ENCODE peak calls at places on chromosomes 12 and 14, in eight cellular contexts. Q is SK-N-SH, T is HCT116, H is K562, W is GM23338, O is HepG2, D is GM12878, S is Panc1. Y is an unnamed sample. For H3K27me3, the result is how much of the 10 kb centered on the place peaks cover.

GRCh38 chr12:68158427-68158826 is 1.1 kb downstream of the IFNG start:
- DNase-seq in H (peak), D (no peak), S (no peak), Q (no peak), T (peak), W (peak), O (no peak), Y (no peak)

GRCh38 chr12:88634008-88634407 is 53.7 kb upstream of the KITLG start:
- DNase-seq in O (no peak), H (no peak), W (no peak), S (no peak), Q (no peak), T (no peak), D (no peak), Y (no peak)

GRCh38 chr12:54160807-54161480 is 27.8 kb downstream of the SMUG1 start:
- DNase-seq in Q (no peak), O (no peak), D (no peak), T (no peak), S (no peak), W (no peak), H (no peak), Y (no peak)

GRCh38 chr14:103600503-103600902 is 28.5 kb upstream of the KLC1 start:
- DNase-seq in Q (no peak), D (no peak), W (no peak), S (no peak), O (no peak), T (no peak), H (no peak), Y (no peak)

GRCh38 chr12:93010461-93010860 is 81.4 kb upstream of the EEA1 start:
- DNase-seq in W (no peak), D (no peak), S (no peak), H (no peak), T (no peak), O (no peak), Q (no peak), Y (no peak)

GRCh38 chr14:95155044-95155443 is 2.3 kb downstream of the DICER1 start:
- DNase-seq in W (no peak), H (no peak), Q (no peak), S (no peak), T (no peak), O (no peak), D (no peak), Y (no peak)

GRCh38 chr12:89252284-89252683 is 100.0 kb downstream of the DUSP6 start:
- DNase-seq in T (no peak), Q (no peak), H (no peak), S (no peak), O (no peak), W (no peak), D (no peak), Y (no peak)

GRCh38 chr14:22811752-22812151 is 3.5 kb downstream of the SLC7A7 start:
- DNase-seq in S (no peak), Q (no peak), O (no peak), W (no peak), D (no peak), T (no peak), H (no peak), Y (no peak)

GRCh38 chr12:90576707-90577106 is 378.3 kb downstream of the CCER1 start:
- DNase-seq in D (no peak), H (no peak), S (no peak), W (no peak), O (no peak), Q (no peak), T (no peak), Y (no peak)
- H3K4me3 ChIP-seq in D (no peak), H (no peak), S (no peak), W (no peak), O (no peak), Q (no peak), T (no peak), Y (no peak)

DNA sequence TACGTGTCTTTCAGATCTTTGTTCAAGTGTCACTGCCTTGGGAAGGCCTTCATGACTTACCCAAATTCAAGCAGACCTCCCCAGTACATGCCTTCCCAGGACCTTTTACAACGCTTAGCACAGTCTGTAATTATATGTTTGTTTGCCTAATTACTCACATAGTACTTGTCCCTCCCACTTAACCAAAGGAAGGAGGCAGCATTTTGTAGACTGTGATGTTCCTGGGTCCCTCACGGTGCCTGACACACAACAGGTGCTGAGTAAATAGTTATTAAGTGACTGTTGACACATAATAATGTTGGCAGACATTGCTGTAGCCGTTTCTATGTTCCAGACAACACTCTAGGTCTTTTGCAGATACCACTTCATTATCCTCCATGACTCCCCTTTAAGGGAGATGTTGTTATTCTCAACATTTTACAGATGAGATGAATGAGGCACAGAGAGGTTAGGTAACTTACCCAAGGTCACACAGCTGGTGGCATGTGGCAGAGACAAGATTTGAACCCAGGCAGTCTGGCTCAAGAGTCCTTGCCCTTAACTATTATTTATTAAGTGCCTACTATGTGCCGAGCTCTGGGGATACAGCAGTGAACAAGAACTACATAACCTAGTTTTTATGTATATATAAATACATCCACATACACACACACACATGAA is 130.7 kb downstream of the PHETA1 start:
- DNase-seq in H (no peak), W (no peak), O (no peak), Q (no peak), S (no peak), D (no peak), T (no peak), Y (no peak)
- TF ChIP-seq REST in H (no peak), W (no peak), O (no peak), Q (no peak), S (no peak), D (no peak), T (no peak), Y (no peak)

DNA sequence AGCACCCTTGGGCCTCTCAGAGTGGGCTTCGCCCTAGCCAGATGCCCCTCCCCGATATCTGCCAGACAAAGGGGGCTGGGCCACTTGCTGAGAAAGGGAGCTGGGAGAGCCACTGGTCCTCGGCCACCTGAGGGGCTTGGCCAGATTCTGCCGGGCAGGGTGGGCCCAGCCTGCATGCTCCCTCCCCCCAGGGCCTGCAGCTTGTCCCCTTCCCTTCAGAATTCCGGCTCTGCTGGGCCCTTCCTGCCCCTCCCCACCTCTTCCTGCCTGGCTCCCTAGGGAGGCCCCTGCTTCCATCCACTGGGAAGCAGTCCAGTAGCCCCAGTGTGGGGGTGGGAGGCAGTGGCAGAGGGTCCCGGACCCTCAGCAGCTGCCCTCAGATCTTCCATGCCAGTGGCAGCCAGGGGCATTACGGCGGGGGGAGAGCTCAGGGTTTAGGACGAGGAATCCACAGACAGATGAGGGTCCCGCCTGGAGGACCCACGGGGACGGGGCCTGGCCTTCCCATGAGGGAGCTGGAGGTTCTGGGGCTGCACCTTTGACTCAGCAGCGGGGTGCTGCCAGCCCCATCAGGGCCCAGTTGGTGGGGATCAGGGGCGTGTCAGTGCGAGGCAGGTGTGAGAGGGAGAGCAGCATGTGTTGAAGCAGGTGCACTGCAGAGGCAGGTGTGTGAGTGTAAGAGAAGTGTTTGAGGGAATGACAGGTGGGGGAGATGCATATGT is 2.5 kb downstream of the CRIP2 start:
- DNase-seq in S (no peak), W (no peak), T (no peak), D (no peak), H (no peak), Q (peak), O (no peak), Y (no peak)
- H3K27me3 ChIP-seq in S (under half), W (half or more), T (under half), D (under half), H (under half), Q (under half), O (under half), Y (under half)

GRCh38 chr12:85835417-85835809 is 796 bp downstream of the RASSF9 start:
- DNase-seq in T (no peak), Q (no peak), S (no peak), D (no peak), H (no peak), W (peak), O (no peak), Y (no peak)
- H3K4me3 ChIP-seq in T (no peak), Q (no peak), S (peak), D (no peak), H (no peak), W (peak), O (no peak), Y (no peak)

GRCh38 chr12:49264466-49264872 is 413 bp upstream of the TUBA1C start:
- DNase-seq in W (no peak), Q (no peak), H (peak), S (no peak), D (no peak), O (no peak), T (no peak), Y (peak)
- TF ChIP-seq REST in W (no peak), Q (no peak), H (peak), S (no peak), D (no peak), O (no peak), T (no peak), Y (no peak)

DNA sequence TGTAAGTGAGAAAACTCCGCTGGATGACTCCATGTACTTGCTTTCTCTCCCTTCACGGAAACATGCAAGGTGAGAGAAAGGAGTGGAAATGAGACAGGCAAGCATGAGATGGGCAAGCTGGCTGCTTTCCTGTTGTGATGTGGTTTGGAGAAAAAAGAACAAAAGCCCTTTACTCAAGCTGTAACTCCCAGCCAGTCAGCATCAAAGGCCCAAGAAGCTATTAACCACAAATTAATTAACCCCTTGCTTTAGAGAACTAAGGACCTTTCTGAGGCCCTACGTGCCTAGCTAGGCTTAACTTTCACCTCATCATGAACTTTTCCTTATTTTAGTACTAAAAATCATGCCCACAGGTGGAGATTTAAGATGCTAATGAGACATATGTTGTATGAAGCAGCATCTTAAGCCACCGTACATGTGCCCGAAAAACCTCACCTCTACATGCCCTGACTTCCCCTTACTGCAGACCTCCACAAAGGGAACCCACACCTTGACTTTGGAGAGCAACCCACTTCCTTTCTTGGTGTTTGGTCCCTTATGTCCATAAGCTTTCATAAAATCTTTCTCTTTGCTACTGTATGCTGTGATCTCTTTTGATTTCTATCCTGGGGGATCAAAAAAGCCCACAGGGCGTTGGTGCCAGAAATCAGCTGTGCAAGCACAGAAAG is 87.0 kb downstream of the GALNT8 start:
- DNase-seq in O (no peak), H (no peak), T (no peak), Q (no peak), D (no peak), S (no peak), W (no peak), Y (no peak)
- H3K27me3 ChIP-seq in O (under half), H (under half), T (half or more), Q (half or more), D (under half), S (under half), W (half or more), Y (under half)